ENCODE peak calls at places on chromosomes 6 and 20, in six cellular contexts. D, C, T, Y, W and V are unnamed samples.

GRCh38 chr6:24949020-24949569 is 13.3 kb upstream of the RIPOR2 start:
- DNase-seq in W (no peak), T (peak), Y (no peak), D (peak), C (no peak), V (no peak)

GRCh38 chr6:11616200-11616611 is 78.7 kb downstream of the TMEM170B start:
- DNase-seq in Y (no peak), W (no peak), C (no peak), D (no peak), T (no peak), V (no peak)

GRCh38 chr6:121158924-121159323 is 175.4 kb downstream of the TBC1D32 start:
- DNase-seq in W (no peak), Y (no peak), D (no peak), C (no peak), T (no peak), V (no peak)

GRCh38 chr6:160393966-160394653 is 45.9 kb downstream of the SLC22A3 start:
- DNase-seq in Y (peak), C (peak), D (no peak), W (peak), T (no peak), V (no peak)

GRCh38 chr20:33702861-33703260 is 16.7 kb upstream of the E2F1 start:
- DNase-seq in C (no peak), Y (no peak), D (no peak), T (no peak), W (no peak), V (no peak)

GRCh38 chr6:169097336-169098052 is 156.2 kb downstream of the THBS2 start:
- DNase-seq in Y (no peak), W (no peak), T (no peak), D (no peak), C (no peak), V (no peak)

GRCh38 chr6:14458669-14459266 is 341.2 kb downstream of the CD83 start:
- DNase-seq in Y (no peak), W (no peak), D (no peak), C (no peak), T (no peak), V (no peak)

GRCh38 chr6:150492941-150493340 is 106.7 kb upstream of the PLEKHG1 start:
- DNase-seq in D (no peak), Y (no peak), W (no peak), T (no peak), C (no peak), V (no peak)

GRCh38 chr20:31844737-31845299 is 586 bp downstream of the FOXS1 start:
- DNase-seq in Y (no peak), C (no peak), D (no peak), W (no peak), T (no peak), V (no peak)

DNA sequence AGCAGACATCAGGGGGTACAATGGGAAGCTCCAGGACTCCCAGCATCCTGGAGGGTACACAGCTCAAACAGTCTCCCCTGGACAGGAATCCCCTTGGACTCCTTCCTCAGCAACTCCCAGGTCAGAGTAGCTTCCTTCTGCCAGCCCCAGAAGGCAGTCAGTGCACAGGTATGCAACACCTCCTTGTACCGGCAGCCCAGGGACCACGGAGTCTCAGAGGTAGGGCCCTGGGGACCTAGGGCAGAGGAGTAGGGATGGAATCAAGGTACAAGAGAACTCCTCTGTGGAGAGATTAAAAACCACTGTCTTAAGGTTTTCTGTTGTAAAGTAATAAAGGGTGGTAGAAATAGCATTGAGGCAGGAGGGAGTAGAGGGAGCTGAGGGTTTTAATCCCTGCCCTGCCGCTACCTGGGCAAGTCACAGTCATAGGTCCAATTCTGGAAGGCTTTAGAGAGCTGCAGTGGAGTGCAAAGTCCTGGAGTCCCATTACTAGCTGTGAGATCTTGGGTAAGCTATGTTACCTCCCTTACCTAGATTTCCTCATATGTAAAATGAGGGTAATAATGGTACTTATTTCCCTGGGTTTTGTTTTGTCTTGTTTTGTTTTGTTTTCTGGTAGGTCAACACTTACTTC is 7.4 kb downstream of the TP53TG5 start:
- DNase-seq in W (no peak), Y (no peak), C (no peak), T (no peak), D (no peak), V (no peak)
- TF ChIP-seq TAF1 in W (no peak), Y (no peak), C (no peak), T (no peak), D (no peak), V (no peak)

GRCh38 chr6:30555428-30556005 is 772 bp downstream of the GNL1 start:
- DNase-seq in Y (peak), W (no peak), T (no peak), C (peak), D (peak), V (no peak)

GRCh38 chr6:30556714-30556963 is 350 bp upstream of the GNL1 start:
- DNase-seq in T (no peak), D (peak), W (no peak), C (no peak), Y (no peak), V (peak)

GRCh38 chr6:30557683-30557981 is 537 bp downstream of the PRR3 start:
- DNase-seq in W (no peak), D (peak), Y (peak), C (no peak), T (no peak), V (no peak)

GRCh38 chr6:30556006-30556713 is at the start of gene GNL1:
- DNase-seq in Y (peak), T (peak), D (peak), W (peak), C (peak), V (peak)

GRCh38 chr6:30556964-30557682 is at the start of gene PRR3:
- DNase-seq in T (peak), C (peak), Y (peak), W (peak), D (peak), V (peak)
- TF ChIP-seq POLR2A in T (peak), C (no peak), Y (peak), W (peak), D (peak), V (peak)

GRCh38 chr20:47972916-47973309 is 187.6 kb upstream of the SULF2 start:
- DNase-seq in D (no peak), W (no peak), T (no peak), C (no peak), Y (no peak), V (no peak)
- TF ChIP-seq TAF1 in D (no peak), W (no peak), T (no peak), C (no peak), Y (no peak), V (no peak)

DNA sequence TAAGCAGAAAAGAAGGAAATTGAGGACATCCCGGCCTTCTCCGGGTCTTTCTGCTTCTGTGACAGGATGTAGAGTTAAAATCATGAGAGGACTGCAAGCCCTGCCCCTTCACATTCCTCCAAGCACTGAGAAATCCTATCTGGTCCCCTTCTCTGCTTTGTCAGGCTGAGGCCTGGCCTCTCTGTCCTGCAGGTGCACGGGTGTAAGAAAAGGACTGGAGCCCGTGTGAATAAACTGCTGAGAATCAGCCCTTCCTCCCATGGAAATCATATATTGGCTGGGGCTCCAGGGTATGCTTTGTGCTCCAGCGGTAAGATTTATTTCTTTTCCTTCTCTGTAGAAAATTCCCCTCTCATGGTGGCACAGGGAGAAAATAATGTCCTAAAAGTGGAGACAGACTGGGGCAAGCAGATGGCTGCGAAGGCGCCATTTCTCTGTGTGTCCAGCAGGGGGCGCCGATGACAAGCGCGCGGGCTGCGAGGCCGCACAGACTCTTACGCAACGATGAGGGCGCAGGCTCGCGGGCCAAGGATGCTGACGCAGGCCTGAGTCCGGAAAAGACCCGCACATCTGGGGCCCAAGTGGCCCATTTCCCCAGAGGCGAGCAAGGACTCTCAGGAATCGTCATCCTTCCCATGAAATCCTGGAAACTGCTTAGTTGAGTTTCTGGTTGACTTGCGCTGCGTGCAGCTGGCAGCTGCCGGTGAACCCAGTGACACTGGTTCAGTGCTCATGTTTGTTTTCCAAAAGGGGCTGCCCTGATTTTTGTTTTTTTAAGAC is 258.6 kb downstream of the ADGB start:
- DNase-seq in W (peak), T (no peak), D (peak), C (peak), Y (peak), V (peak)
- TF ChIP-seq POLR2A in W (no peak), T (no peak), D (no peak), C (no peak), Y (peak), V (no peak)

DNA sequence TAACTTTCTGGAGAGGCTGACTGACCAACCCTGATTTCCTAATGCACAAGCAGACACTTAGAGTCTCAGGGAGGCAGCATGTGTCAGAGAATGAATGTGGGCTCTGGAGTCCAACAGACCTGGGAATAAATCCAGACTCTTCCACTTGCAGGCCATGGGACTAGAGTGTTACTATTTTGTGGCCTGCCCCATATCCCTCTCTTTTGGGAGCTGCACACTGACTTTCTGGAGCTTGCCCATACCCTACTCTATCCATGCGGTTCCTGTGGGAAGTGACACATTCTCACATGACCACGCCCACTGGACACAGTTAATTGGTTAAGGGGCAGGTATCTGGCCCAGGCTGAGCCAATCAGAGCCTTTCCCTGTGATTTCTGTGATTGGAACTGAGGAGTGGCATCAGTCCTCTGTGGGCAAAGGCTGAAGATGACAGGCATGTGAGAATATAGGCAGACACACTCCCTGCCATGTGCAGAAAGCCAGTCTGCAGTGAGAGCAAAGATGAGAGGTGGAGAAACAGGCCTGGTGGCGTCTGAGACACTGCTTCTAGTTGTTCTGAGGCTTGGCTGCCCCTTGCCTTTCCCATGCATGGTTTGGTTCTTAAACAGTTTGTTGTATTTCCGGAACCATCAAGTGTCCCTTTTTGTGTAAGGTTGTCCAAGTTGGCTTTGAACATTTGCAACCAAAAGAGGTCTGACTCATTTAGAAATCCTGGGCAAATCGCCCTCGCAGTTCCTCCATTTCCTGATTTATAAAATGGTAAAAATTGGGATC is 125.5 kb downstream of the CDC5L start:
- DNase-seq in C (peak), W (no peak), T (no peak), D (no peak), Y (peak), V (no peak)
- TF ChIP-seq TAF1 in C (no peak), W (no peak), T (no peak), D (no peak), Y (no peak), V (no peak)